ENCODE peak calls at places on chromosome 3, in five cellular contexts. Q is A549, B is HEK293T, Y is K562, V is IMR-90. I is an unnamed sample.

GRCh38 chr3:45486926-45487325 is 98.5 kb downstream of the LARS2 start:
- DNase-seq in Q (no peak), Y (no peak), B (no peak), V (no peak), I (no peak)

GRCh38 chr3:27729748-27730611 is 7.9 kb upstream of the EOMES start:
- DNase-seq in B (no peak), V (no peak), Y (no peak), Q (no peak), I (no peak)

GRCh38 chr3:30779686-30780287 is 114.7 kb downstream of the GADL1 start:
- DNase-seq in B (peak), V (peak), Q (peak), Y (no peak), I (peak)

GRCh38 chr3:190094201-190094718 is 26.4 kb downstream of the P3H2 start:
- DNase-seq in V (peak), Q (no peak), B (no peak), Y (no peak), I (no peak)

GRCh38 chr3:37779289-37780152 is 82.2 kb upstream of the CTDSPL start:
- DNase-seq in B (peak), V (peak), Q (peak), Y (peak), I (peak)

GRCh38 chr3:4994823-4995499 is 15.7 kb downstream of the BHLHE40 start:
- DNase-seq in Y (peak), B (no peak), Q (no peak), V (peak), I (peak)

GRCh38 chr3:181265750-181266333 is 276.3 kb upstream of the DNAJC19 start:
- DNase-seq in V (no peak), Q (no peak), Y (no peak), B (no peak), I (no peak)

GRCh38 chr3:127136024-127136600 is 56.8 kb upstream of the PRR23E start:
- DNase-seq in V (no peak), Y (no peak), B (no peak), Q (no peak), I (no peak)

GRCh38 chr3:59502806-59503205 is 453.0 kb upstream of the CFAP20DC start:
- DNase-seq in Y (no peak), Q (no peak), B (no peak), V (peak), I (no peak)

GRCh38 chr3:193938613-193939012 is 197.3 kb upstream of the HES1 start:
- DNase-seq in B (no peak), V (no peak), Q (no peak), Y (no peak), I (no peak)

GRCh38 chr3:61582287-61582686 is 20.9 kb downstream of the PTPRG start:
- DNase-seq in V (no peak), Y (no peak), B (no peak), Q (no peak), I (no peak)

GRCh38 chr3:66588340-66588847 is 87.6 kb upstream of the LRIG1 start:
- DNase-seq in Q (no peak), B (no peak), Y (no peak), V (peak), I (peak)

GRCh38 chr3:115803661-115804060 is 180.4 kb downstream of the GAP43 start:
- DNase-seq in V (no peak), Y (no peak), B (no peak), Q (no peak), I (no peak)

GRCh38 chr3:115806501-115806900 is 183.2 kb downstream of the GAP43 start:
- DNase-seq in V (peak), Y (no peak), B (no peak), Q (no peak), I (no peak)

GRCh38 chr3:115804722-115805121 is 181.4 kb downstream of the GAP43 start:
- DNase-seq in V (peak), Q (peak), B (no peak), Y (no peak), I (no peak)

GRCh38 chr3:115804200-115804599 is 180.9 kb downstream of the GAP43 start:
- DNase-seq in B (no peak), Y (no peak), V (no peak), Q (no peak), I (no peak)

DNA sequence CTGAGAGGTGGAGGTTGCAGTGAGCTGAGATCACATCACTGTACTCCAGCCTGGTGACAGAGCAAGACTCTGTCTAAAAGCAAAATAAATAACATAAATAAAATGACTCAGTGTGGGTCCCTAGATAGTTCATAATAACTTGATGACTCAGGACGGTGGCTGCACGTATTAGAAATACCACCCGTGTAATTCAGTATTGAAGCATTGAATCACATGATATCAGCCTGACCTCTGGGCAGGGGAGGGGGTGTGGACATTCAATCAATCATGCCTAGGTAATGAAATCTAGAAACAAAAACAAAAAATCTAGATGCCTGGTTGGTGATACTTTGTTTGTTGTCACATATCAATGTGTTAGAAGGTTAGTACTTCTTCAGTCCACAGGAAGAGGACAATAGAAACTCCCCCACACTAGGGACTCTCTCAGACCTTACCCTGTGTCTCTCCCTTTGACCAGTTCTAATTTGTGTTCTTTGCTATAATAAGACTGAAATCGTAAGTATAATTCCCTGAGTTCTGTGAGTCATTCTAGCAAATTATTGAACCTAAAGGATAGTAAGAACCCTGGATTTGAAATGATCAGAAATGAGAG is 177.3 kb downstream of the GAP43 start:
- DNase-seq in Y (no peak), V (peak), Q (peak), B (no peak), I (no peak)
- TF ChIP-seq BHLHE40 in Y (no peak), V (peak), Q (no peak), B (no peak), I (no peak)

GRCh38 chr3:80087769-80088168 is 320.0 kb upstream of the ROBO1 start:
- DNase-seq in Q (no peak), B (no peak), Y (no peak), V (peak), I (no peak)
- TF ChIP-seq BHLHE40 in Q (no peak), B (no peak), Y (no peak), V (no peak), I (no peak)

GRCh38 chr3:197718904-197719303 is 17.8 kb downstream of the RUBCN start:
- DNase-seq in V (peak), Y (no peak), B (no peak), Q (peak), I (peak)
- TF ChIP-seq BHLHE40 in V (no peak), Y (no peak), B (no peak), Q (no peak), I (no peak)

GRCh38 chr3:143574933-143575332 is 273.3 kb downstream of the SLC9A9 start:
- DNase-seq in V (no peak), B (no peak), Q (no peak), Y (no peak), I (no peak)

GRCh38 chr3:143573904-143574303 is 274.4 kb downstream of the SLC9A9 start:
- DNase-seq in B (no peak), Y (no peak), Q (no peak), V (no peak), I (no peak)

GRCh38 chr3:143576568-143577270 is 271.5 kb downstream of the SLC9A9 start:
- DNase-seq in Q (no peak), B (no peak), V (no peak), Y (no peak), I (no peak)

GRCh38 chr3:143567823-143568222 is 280.4 kb downstream of the SLC9A9 start:
- DNase-seq in Q (no peak), B (no peak), V (no peak), Y (no peak), I (no peak)

DNA sequence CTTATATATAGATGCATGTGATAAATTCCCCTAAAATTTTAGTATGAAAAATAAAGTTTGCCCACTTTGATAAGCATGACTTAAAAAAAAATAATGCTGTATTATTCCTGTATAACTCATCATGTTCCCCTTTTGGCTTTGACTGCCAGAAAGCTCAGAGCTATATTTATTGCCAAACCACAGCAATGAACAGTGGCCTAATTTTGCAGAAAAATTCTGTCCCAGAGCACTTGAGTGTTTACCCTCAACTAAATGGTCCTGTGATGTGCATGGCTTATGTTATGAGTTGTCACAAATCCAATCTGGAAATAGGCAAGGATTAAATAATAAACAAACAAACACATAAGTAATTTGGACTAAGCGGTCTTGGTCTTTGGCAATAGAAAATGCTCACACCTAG is 276.7 kb downstream of the SLC9A9 start:
- DNase-seq in B (no peak), Q (no peak), V (no peak), Y (no peak), I (no peak)
- TF ChIP-seq BHLHE40 in B (no peak), Q (no peak), V (no peak), Y (no peak), I (no peak)

GRCh38 chr3:53178246-53178645 is 17.2 kb downstream of the PRKCD start:
- DNase-seq in V (no peak), Q (no peak), B (no peak), Y (no peak), I (no peak)

GRCh38 chr3:53181024-53181371 is 20.0 kb downstream of the PRKCD start:
- DNase-seq in Y (no peak), Q (no peak), B (no peak), V (no peak), I (no peak)

GRCh38 chr3:53180305-53181023 is 19.5 kb downstream of the PRKCD start:
- DNase-seq in B (no peak), Q (no peak), Y (no peak), V (no peak), I (no peak)

GRCh38 chr3:53181528-53181927 is 20.5 kb downstream of the PRKCD start:
- DNase-seq in Q (no peak), Y (no peak), V (no peak), B (no peak), I (no peak)

GRCh38 chr3:53179580-53179979 is 18.6 kb downstream of the PRKCD start:
- DNase-seq in Y (no peak), V (no peak), Q (no peak), B (no peak), I (no peak)
- TF ChIP-seq BHLHE40 in Y (no peak), V (no peak), Q (no peak), B (no peak), I (no peak)

DNA sequence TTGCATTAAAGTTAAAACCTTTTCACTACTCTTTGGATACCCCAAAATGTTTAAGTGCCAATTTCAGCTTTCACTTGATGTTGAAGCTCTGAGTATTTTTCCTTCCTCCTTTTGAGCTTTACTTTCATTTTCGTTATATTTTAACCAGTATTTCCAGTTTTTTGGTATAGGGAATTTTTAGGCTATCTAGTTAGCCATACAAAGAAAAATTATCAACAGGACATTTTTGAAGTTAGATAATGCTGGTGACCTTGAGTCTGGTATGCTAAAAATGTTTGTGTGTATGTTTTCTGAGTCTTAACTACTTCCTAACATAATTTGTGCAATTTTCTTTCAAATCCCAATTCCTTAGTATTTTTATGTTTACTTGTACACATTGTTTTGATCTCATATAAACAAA is 284.8 kb downstream of the OTOL1 start:
- DNase-seq in V (no peak), Q (no peak), Y (no peak), B (no peak), I (peak)
- TF ChIP-seq BHLHE40 in V (no peak), Q (no peak), Y (no peak), B (no peak), I (no peak)

I was measured in HepG2.